ENCODE peak calls at places on chromosome 15, in five cellular contexts. One of them, this sample, is unnamed.

GRCh38 chr15:78625621-78626280 is 5.0 kb upstream of the CHRNA3 start:
- DNase-seq in neural progenitor cell: no peak
- DNase-seq in GM23248: no peak
- DNase-seq in OCI-LY7: peak; percentile 8
- DNase-seq in HCT116: no peak
- DNase-seq in this sample: no peak

GRCh38 chr15:63021031-63021430 is 21.5 kb upstream of the TPM1 start:
- DNase-seq in neural progenitor cell: no peak
- DNase-seq in GM23248: no peak
- DNase-seq in OCI-LY7: no peak
- DNase-seq in HCT116: no peak
- DNase-seq in this sample: no peak

GRCh38 chr15:92921215-92922131 is 21.3 kb downstream of the CHD2 start:
- DNase-seq in neural progenitor cell: no peak
- DNase-seq in GM23248: peak; percentile 85
- DNase-seq in OCI-LY7: no peak
- DNase-seq in HCT116: peak; percentile 89
- DNase-seq in this sample: peak; percentile 96

GRCh38 chr15:63176302-63176701 is 13.1 kb upstream of the RAB8B start:
- DNase-seq in neural progenitor cell: no peak
- DNase-seq in GM23248: peak; percentile 68
- DNase-seq in OCI-LY7: no peak
- DNase-seq in HCT116: no peak
- DNase-seq in this sample: peak; percentile 76

GRCh38 chr15:29115093-29115991 is 154.3 kb downstream of the NSMCE3 start:
- DNase-seq in neural progenitor cell: peak; percentile 76
- DNase-seq in GM23248: no peak
- DNase-seq in OCI-LY7: no peak
- DNase-seq in HCT116: no peak
- DNase-seq in this sample: no peak

GRCh38 chr15:99502182-99502581 is 63.6 kb upstream of the MEF2A start:
- DNase-seq in neural progenitor cell: no peak
- DNase-seq in GM23248: no peak
- DNase-seq in OCI-LY7: peak; percentile 22
- DNase-seq in HCT116: no peak
- DNase-seq in this sample: no peak

GRCh38 chr15:54149115-54149531 is 170.9 kb downstream of the UNC13C start:
- DNase-seq in neural progenitor cell: no peak
- DNase-seq in GM23248: no peak
- DNase-seq in OCI-LY7: no peak
- DNase-seq in HCT116: no peak
- DNase-seq in this sample: no peak

GRCh38 chr15:37204698-37205097 is 104.3 kb upstream of the MEIS2 start:
- DNase-seq in neural progenitor cell: no peak
- DNase-seq in GM23248: no peak
- DNase-seq in OCI-LY7: no peak
- DNase-seq in HCT116: no peak
- DNase-seq in this sample: peak; percentile 22

GRCh38 chr15:68763063-68763462 is 57.6 kb downstream of the ANP32A start:
- DNase-seq in neural progenitor cell: no peak
- DNase-seq in GM23248: no peak
- DNase-seq in OCI-LY7: no peak
- DNase-seq in HCT116: no peak
- DNase-seq in this sample: no peak

GRCh38 chr15:66401130-66402021 is 14.7 kb downstream of the MAP2K1 start:
- DNase-seq in neural progenitor cell: peak; percentile 58
- DNase-seq in GM23248: peak; percentile 22
- DNase-seq in OCI-LY7: peak; percentile 13
- DNase-seq in HCT116: no peak
- DNase-seq in this sample: peak; percentile 65

GRCh38 chr15:63041982-63042878 is at the start of gene TPM1:
- DNase-seq in neural progenitor cell: peak; percentile 95
- DNase-seq in GM23248: peak; percentile 95
- DNase-seq in OCI-LY7: no peak
- DNase-seq in HCT116: no peak
- DNase-seq in this sample: peak; percentile 49

GRCh38 chr15:60591491-60592385 is 112.8 kb upstream of the ICE2 start:
- DNase-seq in neural progenitor cell: peak; percentile 79
- DNase-seq in GM23248: peak; percentile 70
- DNase-seq in OCI-LY7: peak; percentile 27
- DNase-seq in HCT116: no peak
- DNase-seq in this sample: no peak

GRCh38 chr15:59299919-59300617 is 72.6 kb downstream of the MYO1E start:
- DNase-seq in neural progenitor cell: no peak
- DNase-seq in GM23248: peak; percentile 98
- DNase-seq in OCI-LY7: peak; percentile 87
- DNase-seq in HCT116: peak; percentile 86
- DNase-seq in this sample: peak; percentile 96

GRCh38 chr15:42891569-42891968 is 29.0 kb downstream of the TTBK2 start:
- DNase-seq in neural progenitor cell: no peak
- DNase-seq in GM23248: peak; percentile 50
- DNase-seq in OCI-LY7: no peak
- DNase-seq in HCT116: no peak
- DNase-seq in this sample: peak; percentile 23

GRCh38 chr15:36831125-36831914 is 251.9 kb downstream of the CDIN1 start:
- DNase-seq in neural progenitor cell: no peak
- DNase-seq in GM23248: peak; percentile 95
- DNase-seq in OCI-LY7: no peak
- DNase-seq in HCT116: no peak
- DNase-seq in this sample: peak; percentile 82

GRCh38 chr15:29687204-29687768 is 135.0 kb downstream of the TJP1 start:
- DNase-seq in neural progenitor cell: no peak
- DNase-seq in GM23248: no peak
- DNase-seq in OCI-LY7: no peak
- DNase-seq in HCT116: no peak
- DNase-seq in this sample: peak; percentile 30

GRCh38 chr15:37481126-37481525 is 380.8 kb upstream of the MEIS2 start:
- DNase-seq in neural progenitor cell: no peak
- DNase-seq in GM23248: no peak
- DNase-seq in OCI-LY7: no peak
- DNase-seq in HCT116: no peak
- DNase-seq in this sample: no peak

GRCh38 chr15:78308422-78309021 is 9.1 kb upstream of the SKIC8 start:
- DNase-seq in neural progenitor cell: peak; percentile 93
- DNase-seq in GM23248: peak; percentile 82
- DNase-seq in OCI-LY7: peak; percentile 74
- DNase-seq in HCT116: peak; percentile 54
- DNase-seq in this sample: peak; percentile 79

GRCh38 chr15:75544273-75544862 is 34.7 kb downstream of the PTPN9 start:
- DNase-seq in neural progenitor cell: no peak
- DNase-seq in GM23248: no peak
- DNase-seq in OCI-LY7: no peak
- DNase-seq in HCT116: no peak
- DNase-seq in this sample: no peak
- H3K27ac ChIP-seq in neural progenitor cell: no peak overlapping the region
- H3K27ac ChIP-seq in GM23248: no peak overlapping the region
- H3K27ac ChIP-seq in OCI-LY7: no peak overlapping the region
- H3K27ac ChIP-seq in HCT116: no peak overlapping the region
- H3K27ac ChIP-seq in this sample: no peak overlapping the region

GRCh38 chr15:52107238-52107637 is 5.3 kb downstream of the BCL2L10 start:
- DNase-seq in neural progenitor cell: no peak
- DNase-seq in GM23248: no peak
- DNase-seq in OCI-LY7: peak; percentile 21
- DNase-seq in HCT116: no peak
- DNase-seq in this sample: no peak
- H3K36me3 ChIP-seq in neural progenitor cell: no peaks in the 10 kb centered on the region
- H3K36me3 ChIP-seq in GM23248: no peaks in the 10 kb centered on the region
- H3K36me3 ChIP-seq in OCI-LY7: no peaks in the 10 kb centered on the region
- H3K36me3 ChIP-seq in HCT116: no peaks in the 10 kb centered on the region
- H3K36me3 ChIP-seq in this sample: no peaks in the 10 kb centered on the region

DNA sequence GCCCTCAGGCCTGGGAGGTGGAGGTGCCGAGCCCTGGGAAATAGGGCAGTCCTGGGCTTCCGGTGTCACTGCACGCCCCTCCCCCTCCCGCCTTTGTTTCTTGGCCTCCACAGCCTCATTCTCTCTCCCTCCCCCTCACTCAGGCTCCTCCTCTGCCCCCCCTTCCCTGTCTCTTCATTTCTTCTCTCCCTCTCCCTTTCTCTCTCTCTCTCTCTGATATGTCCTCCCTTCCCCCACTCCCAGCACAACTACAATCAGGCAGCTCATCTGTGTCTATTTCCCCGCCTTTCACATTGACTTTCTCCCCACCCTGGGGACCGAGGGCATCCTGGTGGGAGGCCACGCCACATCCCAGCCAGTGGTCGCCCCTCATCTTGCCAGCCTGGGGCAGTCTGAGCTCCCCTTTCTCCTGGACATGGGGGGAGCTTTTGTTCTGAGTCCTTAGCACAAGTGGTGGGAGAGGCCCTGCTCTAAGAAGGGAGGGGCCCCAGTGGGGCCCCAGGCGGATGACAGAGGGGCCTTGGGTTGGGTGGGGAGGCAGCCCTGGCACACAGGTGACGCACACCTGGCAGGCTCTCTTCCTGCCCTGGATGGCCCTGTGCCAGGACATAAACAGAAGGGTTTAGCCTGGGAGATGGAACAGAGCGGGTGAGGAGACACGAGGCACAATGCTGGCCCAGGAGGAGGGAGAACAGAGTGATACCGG is 40.1 kb downstream of the IDH2 start:
- DNase-seq in neural progenitor cell: peak; percentile 79
- DNase-seq in GM23248: no peak
- DNase-seq in OCI-LY7: peak; percentile 81
- DNase-seq in HCT116: no peak
- DNase-seq in this sample: peak; percentile 19
- TF ChIP-seq EZH2phosphoT487 in neural progenitor cell: no peak
- TF ChIP-seq EZH2phosphoT487 in GM23248: no peak
- TF ChIP-seq EZH2phosphoT487 in OCI-LY7: no peak
- TF ChIP-seq EZH2phosphoT487 in HCT116: no peak
- TF ChIP-seq EZH2phosphoT487 in this sample: no peak

GRCh38 chr15:80177151-80177550 is 24.4 kb downstream of the FAH start:
- DNase-seq in neural progenitor cell: no peak
- DNase-seq in GM23248: peak; percentile 69
- DNase-seq in OCI-LY7: no peak
- DNase-seq in HCT116: no peak
- DNase-seq in this sample: no peak

GRCh38 chr15:80179966-80180365 is 27.2 kb downstream of the FAH start:
- DNase-seq in neural progenitor cell: no peak
- DNase-seq in GM23248: no peak
- DNase-seq in OCI-LY7: no peak
- DNase-seq in HCT116: no peak
- DNase-seq in this sample: no peak

GRCh38 chr15:80180468-80180867 is 27.7 kb downstream of the FAH start:
- DNase-seq in neural progenitor cell: no peak
- DNase-seq in GM23248: no peak
- DNase-seq in OCI-LY7: no peak
- DNase-seq in HCT116: no peak
- DNase-seq in this sample: no peak

GRCh38 chr15:80180986-80181385 is 28.2 kb downstream of the FAH start:
- DNase-seq in neural progenitor cell: no peak
- DNase-seq in GM23248: no peak
- DNase-seq in OCI-LY7: no peak
- DNase-seq in HCT116: no peak
- DNase-seq in this sample: no peak

DNA sequence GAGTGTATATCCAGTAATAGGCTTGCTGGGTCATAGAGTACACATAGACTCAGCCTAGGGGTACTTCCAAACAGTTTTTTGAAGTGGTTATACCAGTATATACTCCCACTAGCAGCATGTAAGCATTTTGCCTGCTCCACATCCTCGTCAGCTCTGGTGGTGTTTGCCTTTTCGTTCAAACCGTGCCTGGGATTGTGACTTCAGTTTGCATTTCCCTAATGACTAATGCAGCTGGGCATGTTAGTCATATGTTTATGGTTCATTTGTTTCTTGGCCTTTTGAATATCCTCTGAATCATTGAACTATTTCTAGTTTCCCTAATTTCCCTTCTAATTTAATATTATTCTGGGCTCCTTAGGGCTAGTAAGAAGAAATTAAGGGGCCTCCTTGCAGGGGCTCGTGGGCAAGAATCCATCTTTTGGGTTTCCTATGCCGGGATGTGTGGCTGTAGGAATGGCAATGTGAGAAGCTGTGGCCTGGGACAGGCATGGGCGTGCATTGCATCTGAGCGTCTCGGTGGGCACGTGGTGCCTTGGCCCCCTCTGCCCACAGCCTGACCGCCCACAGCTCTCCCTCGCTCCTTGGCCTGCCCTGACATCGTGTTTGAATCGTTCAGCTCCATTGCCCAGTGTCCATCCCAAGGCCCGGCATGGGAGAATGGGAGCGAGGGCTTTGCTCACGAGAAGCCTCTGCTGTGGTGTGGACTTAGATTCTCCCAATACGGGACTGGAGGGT is 26.4 kb downstream of the FAH start:
- DNase-seq in neural progenitor cell: no peak
- DNase-seq in GM23248: peak; percentile 93
- DNase-seq in OCI-LY7: no peak
- DNase-seq in HCT116: no peak
- DNase-seq in this sample: peak; percentile 96
- H3K27ac ChIP-seq in neural progenitor cell: no peak overlapping the region
- H3K27ac ChIP-seq in GM23248: peak overlapping the region; percentile 62
- H3K27ac ChIP-seq in OCI-LY7: no peak overlapping the region
- H3K27ac ChIP-seq in HCT116: no peak overlapping the region
- H3K27ac ChIP-seq in this sample: peak overlapping the region; percentile 75

GRCh38 chr15:41698779-41699178 is 38.6 kb downstream of the MGA start:
- DNase-seq in neural progenitor cell: no peak
- DNase-seq in GM23248: peak; percentile 76
- DNase-seq in OCI-LY7: no peak
- DNase-seq in HCT116: no peak
- DNase-seq in this sample: peak; percentile 89
- H3K36me3 ChIP-seq in neural progenitor cell: peaks cover 21% of the 10 kb centered on the region
- H3K36me3 ChIP-seq in GM23248: peaks cover 18% of the 10 kb centered on the region
- H3K36me3 ChIP-seq in OCI-LY7: peaks cover 75% of the 10 kb centered on the region
- H3K36me3 ChIP-seq in HCT116: peaks cover 7% of the 10 kb centered on the region
- H3K36me3 ChIP-seq in this sample: peaks cover 13% of the 10 kb centered on the region

GRCh38 chr15:74653426-74654082 is 37.9 kb downstream of the CLK3 start:
- DNase-seq in neural progenitor cell: no peak
- DNase-seq in GM23248: peak; percentile 79
- DNase-seq in OCI-LY7: peak; percentile 26
- DNase-seq in HCT116: peak; percentile 27
- DNase-seq in this sample: peak; percentile 84
- TF ChIP-seq EZH2phosphoT487 in neural progenitor cell: no peak
- TF ChIP-seq EZH2phosphoT487 in GM23248: no peak
- TF ChIP-seq EZH2phosphoT487 in OCI-LY7: no peak
- TF ChIP-seq EZH2phosphoT487 in HCT116: no peak
- TF ChIP-seq EZH2phosphoT487 in this sample: no peak

DNA sequence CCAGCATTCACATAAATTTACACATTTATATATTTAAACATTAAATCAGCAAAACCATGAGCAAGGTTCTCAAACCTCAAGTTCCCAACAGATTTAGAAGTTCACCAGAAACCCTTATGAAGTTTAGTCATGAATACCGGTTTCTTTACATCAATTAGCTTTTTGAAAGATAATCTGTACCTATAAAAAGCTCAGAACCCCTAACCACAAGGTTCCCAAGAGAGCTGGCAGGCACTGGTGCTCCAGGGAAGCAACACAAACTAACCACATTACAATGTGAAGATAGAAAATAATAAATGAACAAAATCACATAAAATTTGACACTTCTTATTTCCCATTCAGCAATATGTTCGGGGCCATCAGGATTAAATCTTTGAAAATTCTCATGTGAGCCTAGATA is 150.9 kb downstream of the FBN1 start:
- DNase-seq in neural progenitor cell: no peak
- DNase-seq in GM23248: peak; percentile 45
- DNase-seq in OCI-LY7: no peak
- DNase-seq in HCT116: no peak
- DNase-seq in this sample: no peak
- H3K27ac ChIP-seq in neural progenitor cell: no peak overlapping the region
- H3K27ac ChIP-seq in GM23248: peak overlapping the region; percentile 95
- H3K27ac ChIP-seq in OCI-LY7: no peak overlapping the region
- H3K27ac ChIP-seq in HCT116: no peak overlapping the region
- H3K27ac ChIP-seq in this sample: no peak overlapping the region

This sample was measured in PC-3.